ENCODE peak calls at places on chromosomes 1 and 21, in four cellular contexts. W is A549, H is HepG2, P is K562. U is an unnamed sample.

GRCh38 chr1:175599212-175599681 is 144.1 kb downstream of the TNR start:
- DNase-seq in W (no peak), H (no peak), P (no peak), U (peak; percentile 64)

GRCh38 chr1:15158506-15159165 is 5.1 kb downstream of the TMEM51 start:
- DNase-seq in W (peak; percentile 68), H (peak; percentile 51), P (no peak), U (no peak)

GRCh38 chr21:26965567-26966359 is 1.1 kb downstream of the ADAMTS5 start:
- DNase-seq in W (no peak), H (no peak), P (no peak), U (peak; percentile 85)

GRCh38 chr1:29682918-29683314 is 446.6 kb downstream of the PTPRU start:
- DNase-seq in W (no peak), H (no peak), P (no peak), U (no peak)

GRCh38 chr1:183736391-183736790 is 68.5 kb upstream of the RGL1 start:
- DNase-seq in W (no peak), H (no peak), P (no peak), U (no peak)

GRCh38 chr1:110087812-110088738 is 17.6 kb upstream of the ALX3 start:
- DNase-seq in W (peak; percentile 35), H (peak; percentile 54), P (peak; percentile 80), U (peak; percentile 60)

GRCh38 chr1:59215766-59216291 is 81.1 kb upstream of the FGGY start:
- DNase-seq in W (no peak), H (no peak), P (no peak), U (no peak)

GRCh38 chr21:39251326-39251725 is 62.1 kb downstream of the BRWD1 start:
- DNase-seq in W (no peak), H (no peak), P (no peak), U (no peak)

GRCh38 chr1:225825078-225825477 is 15.2 kb downstream of the EPHX1 start:
- DNase-seq in W (no peak), H (peak; percentile 68), P (peak; percentile 54), U (no peak)

GRCh38 chr1:111884772-111885443 is 104.6 kb downstream of the KCND3 start:
- DNase-seq in W (no peak), H (no peak), P (no peak), U (no peak)

GRCh38 chr1:163094589-163094988 is 25.4 kb downstream of the RGS4 start:
- DNase-seq in W (no peak), H (no peak), P (no peak), U (no peak)

GRCh38 chr1:230861970-230862595 is 6.2 kb downstream of the C1orf198 start:
- DNase-seq in W (no peak), H (no peak), P (no peak), U (no peak)

GRCh38 chr21:28943631-28944030 is 49.0 kb downstream of the LTN1 start:
- DNase-seq in W (no peak), H (no peak), P (no peak), U (no peak)

GRCh38 chr1:100323428-100324106 is 28.7 kb upstream of the CDC14A start:
- DNase-seq in W (no peak), H (no peak), P (peak; percentile 40), U (no peak)

GRCh38 chr1:34162852-34163766 is 1.9 kb downstream of the CSMD2 start:
- DNase-seq in W (peak; percentile 74), H (peak; percentile 32), P (peak; percentile 50), U (peak; percentile 84)

GRCh38 chr1:32421775-32422174 is 27.5 kb upstream of the BSDC1 start:
- DNase-seq in W (no peak), H (no peak), P (no peak), U (no peak)

GRCh38 chr1:227918736-227919135 is 29.0 kb downstream of the WNT9A start:
- DNase-seq in W (no peak), H (no peak), P (no peak), U (no peak)

GRCh38 chr1:211830330-211831142 is at the start of gene LPGAT1:
- DNase-seq in W (peak; percentile 77), H (peak; percentile 24), P (peak; percentile 85), U (peak; percentile 83)

GRCh38 chr21:37243961-37244360 is 23.2 kb downstream of the VPS26C start:
- DNase-seq in W (no peak), H (no peak), P (no peak), U (no peak)

GRCh38 chr1:76294470-76295194 is 220.1 kb downstream of the ST6GALNAC3 start:
- DNase-seq in W (no peak), H (no peak), P (no peak), U (no peak)

GRCh38 chr1:201748331-201748730 is 80.6 kb upstream of the IPO9 start:
- DNase-seq in W (peak; percentile 43), H (no peak), P (no peak), U (no peak)

GRCh38 chr1:9680828-9681227 is 29.3 kb downstream of the PIK3CD start:
- DNase-seq in W (no peak), H (no peak), P (no peak), U (no peak)

GRCh38 chr1:23202263-23202749 is 15.0 kb downstream of the HTR1D start:
- DNase-seq in W (no peak), H (no peak), P (no peak), U (no peak)
- TF ChIP-seq NR3C1 in W (no peak), H (no peak), P (no peak), U (no peak)

DNA sequence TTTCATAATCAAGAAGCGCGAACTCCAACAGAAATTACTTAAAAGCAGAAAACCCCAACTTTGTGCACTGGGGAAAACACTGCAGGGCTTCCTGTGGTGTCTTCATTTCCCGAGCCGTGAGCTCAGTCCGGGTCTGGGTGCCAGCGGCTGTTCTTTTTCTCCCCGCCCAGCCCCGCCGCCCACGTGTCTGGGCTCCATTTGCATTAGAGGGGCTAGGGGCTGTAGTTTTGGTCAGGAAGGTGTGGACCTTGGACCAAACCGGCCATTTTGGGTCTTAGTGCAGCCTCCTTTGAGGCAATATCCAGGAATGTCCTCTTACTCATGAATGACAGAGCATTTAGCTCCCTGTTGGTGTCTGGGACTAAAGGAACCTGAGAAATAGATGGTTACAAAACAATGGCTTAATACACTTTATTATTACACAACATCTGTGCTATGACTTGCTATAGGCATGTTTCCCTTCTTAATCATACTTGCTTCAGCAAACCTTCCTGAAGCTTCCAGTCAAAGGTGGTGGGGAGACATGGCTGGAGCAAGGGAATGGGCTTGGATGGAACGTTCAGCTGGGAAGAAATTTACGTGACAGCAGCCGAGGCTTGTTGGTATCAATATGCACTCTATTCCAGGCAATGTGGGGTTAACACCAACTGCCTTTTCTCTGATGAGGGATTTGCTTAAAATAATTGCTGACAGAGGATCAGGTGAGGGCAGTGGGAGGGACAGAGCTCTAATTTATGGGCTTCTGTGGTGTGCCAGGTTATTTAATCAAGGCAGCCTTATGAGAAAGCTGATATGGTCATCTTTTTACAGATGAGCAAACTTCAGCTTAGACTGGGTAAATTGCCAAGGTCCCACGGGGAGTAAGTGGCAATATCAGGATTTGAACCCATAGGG is 1.1 kb downstream of the AGTRAP start:
- DNase-seq in W (peak; percentile 63), H (peak; percentile 65), P (peak; percentile 73), U (peak; percentile 46)
- TF ChIP-seq NR3C1 in W (no peak), H (no peak), P (no peak), U (no peak)

GRCh38 chr1:208499601-208500000 is 255.4 kb upstream of the PLXNA2 start:
- DNase-seq in W (peak; percentile 9), H (no peak), P (no peak), U (no peak)
- TF ChIP-seq NR3C1 in W (no peak), H (no peak), P (no peak), U (no peak)

GRCh38 chr1:41696381-41696780 is 211.9 kb upstream of the EDN2 start:
- DNase-seq in W (no peak), H (no peak), P (no peak), U (no peak)
- TF ChIP-seq NR3C1 in W (no peak), H (no peak), P (no peak), U (no peak)

DNA sequence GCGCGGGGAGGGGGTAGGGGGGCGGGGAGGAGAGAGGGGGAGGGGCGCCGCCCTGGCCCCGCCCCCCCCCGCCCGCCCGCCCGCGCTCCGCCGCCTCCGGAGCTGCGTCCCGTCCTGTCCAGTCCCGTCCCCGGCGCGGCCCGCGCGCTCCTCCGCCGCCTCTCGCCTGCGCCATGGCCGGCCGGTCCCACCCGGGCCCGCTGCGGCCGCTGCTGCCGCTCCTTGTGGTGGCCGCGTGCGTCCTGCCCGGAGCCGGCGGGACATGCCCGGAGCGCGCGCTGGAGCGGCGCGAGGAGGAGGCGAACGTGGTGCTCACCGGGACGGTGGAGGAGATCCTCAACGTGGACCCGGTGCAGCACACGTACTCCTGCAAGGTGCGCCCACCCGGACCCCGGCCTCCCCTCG is at the start of gene AGRN:
- DNase-seq in W (no peak), H (no peak), P (peak; percentile 72), U (no peak)
- TF ChIP-seq NR3C1 in W (no peak), H (no peak), P (no peak), U (no peak)

GRCh38 chr1:156100205-156100995 is 14.1 kb upstream of the LMNA start:
- DNase-seq in W (no peak), H (no peak), P (no peak), U (no peak)
- TF ChIP-seq NR3C1 in W (no peak), H (no peak), P (no peak), U (no peak)

GRCh38 chr1:164735315-164736052 is 176.5 kb downstream of the PBX1 start:
- DNase-seq in W (peak; percentile 70), H (no peak), P (peak; percentile 50), U (no peak)
- TF ChIP-seq NR3C1 in W (no peak), H (no peak), P (no peak), U (no peak)